ENCODE peak calls at places on chromosomes 4 and X, in eight cellular contexts. One of them, this sample, is unnamed.

GRCh38 chr4:23881052-23881501 is 8.8 kb downstream of the PPARGC1A start:
- DNase-seq in AG10803: no peak
- DNase-seq in AG04449: no peak
- DNase-seq in mucosa of descending colon: no peak
- DNase-seq in AG04450: no peak
- DNase-seq in fibroblast of pulmonary artery: peak
- DNase-seq in fibroblast of mammary gland: no peak
- DNase-seq in neural progenitor cell: no peak
- DNase-seq in this sample: no peak

GRCh38 chr4:10727140-10727880 is 42.7 kb upstream of the CLNK start:
- DNase-seq in AG10803: no peak
- DNase-seq in fibroblast of mammary gland: no peak
- DNase-seq in fibroblast of pulmonary artery: no peak
- DNase-seq in AG04449: no peak
- DNase-seq in mucosa of descending colon: no peak
- DNase-seq in AG04450: no peak
- DNase-seq in neural progenitor cell: no peak
- DNase-seq in this sample: no peak

GRCh38 chr4:6236816-6237390 is 32.7 kb upstream of the WFS1 start:
- DNase-seq in AG10803: no peak
- DNase-seq in neural progenitor cell: no peak
- DNase-seq in fibroblast of mammary gland: no peak
- DNase-seq in mucosa of descending colon: no peak
- DNase-seq in AG04449: no peak
- DNase-seq in AG04450: no peak
- DNase-seq in fibroblast of pulmonary artery: no peak
- DNase-seq in this sample: no peak

GRCh38 chrX:6505960-6506359 is 29.0 kb downstream of the VCX3A start:
- DNase-seq in mucosa of descending colon: no peak
- DNase-seq in AG04449: no peak
- DNase-seq in neural progenitor cell: peak
- DNase-seq in AG10803: no peak
- DNase-seq in fibroblast of pulmonary artery: no peak
- DNase-seq in fibroblast of mammary gland: no peak
- DNase-seq in AG04450: no peak
- DNase-seq in this sample: no peak

GRCh38 chr4:39932776-39933402 is 44.8 kb downstream of the PDS5A start:
- DNase-seq in AG04450: no peak
- DNase-seq in mucosa of descending colon: no peak
- DNase-seq in AG04449: no peak
- DNase-seq in fibroblast of mammary gland: no peak
- DNase-seq in neural progenitor cell: no peak
- DNase-seq in AG10803: no peak
- DNase-seq in fibroblast of pulmonary artery: no peak
- DNase-seq in this sample: no peak

GRCh38 chr4:143399113-143399949 is 62.7 kb downstream of the GAB1 start:
- DNase-seq in neural progenitor cell: peak
- DNase-seq in fibroblast of mammary gland: peak
- DNase-seq in AG04449: no peak
- DNase-seq in AG10803: peak
- DNase-seq in mucosa of descending colon: no peak
- DNase-seq in AG04450: no peak
- DNase-seq in fibroblast of pulmonary artery: peak
- DNase-seq in this sample: no peak

GRCh38 chr4:52959545-52959944 is 97.4 kb downstream of the RASL11B start:
- DNase-seq in AG04450: peak
- DNase-seq in neural progenitor cell: no peak
- DNase-seq in AG04449: peak
- DNase-seq in fibroblast of mammary gland: peak
- DNase-seq in AG10803: peak
- DNase-seq in mucosa of descending colon: no peak
- DNase-seq in fibroblast of pulmonary artery: peak
- DNase-seq in this sample: peak

GRCh38 chr4:181646864-181647263 is 596.3 kb upstream of the TENM3 start:
- DNase-seq in mucosa of descending colon: no peak
- DNase-seq in fibroblast of mammary gland: peak
- DNase-seq in AG04449: no peak
- DNase-seq in neural progenitor cell: no peak
- DNase-seq in AG04450: no peak
- DNase-seq in AG10803: peak
- DNase-seq in fibroblast of pulmonary artery: peak
- DNase-seq in this sample: peak

GRCh38 chrX:15194136-15194535 is 75.7 kb downstream of the ASB9 start:
- DNase-seq in fibroblast of pulmonary artery: no peak
- DNase-seq in AG04449: no peak
- DNase-seq in neural progenitor cell: no peak
- DNase-seq in mucosa of descending colon: no peak
- DNase-seq in AG04450: no peak
- DNase-seq in fibroblast of mammary gland: peak
- DNase-seq in AG10803: peak
- DNase-seq in this sample: no peak

GRCh38 chrX:19616959-19617358 is 101.7 kb upstream of the MAP3K15 start:
- DNase-seq in mucosa of descending colon: no peak
- DNase-seq in fibroblast of mammary gland: no peak
- DNase-seq in AG10803: peak
- DNase-seq in neural progenitor cell: no peak
- DNase-seq in AG04449: no peak
- DNase-seq in AG04450: no peak
- DNase-seq in fibroblast of pulmonary artery: peak
- DNase-seq in this sample: no peak

GRCh38 chr4:67685532-67685859 is 15.5 kb downstream of the UBA6 start:
- DNase-seq in fibroblast of mammary gland: no peak
- DNase-seq in AG04449: no peak
- DNase-seq in fibroblast of pulmonary artery: no peak
- DNase-seq in neural progenitor cell: no peak
- DNase-seq in AG04450: no peak
- DNase-seq in AG10803: no peak
- DNase-seq in mucosa of descending colon: no peak
- DNase-seq in this sample: no peak

GRCh38 chr4:54090804-54091623 is 8.9 kb upstream of the GSX2 start:
- DNase-seq in fibroblast of pulmonary artery: no peak
- DNase-seq in AG04450: no peak
- DNase-seq in fibroblast of mammary gland: peak
- DNase-seq in AG10803: peak
- DNase-seq in AG04449: no peak
- DNase-seq in neural progenitor cell: peak
- DNase-seq in mucosa of descending colon: peak
- DNase-seq in this sample: no peak

GRCh38 chr4:80070880-80071620 is 2.0 kb downstream of the ANTXR2 start:
- DNase-seq in fibroblast of pulmonary artery: no peak
- DNase-seq in AG10803: peak
- DNase-seq in AG04449: no peak
- DNase-seq in neural progenitor cell: no peak
- DNase-seq in mucosa of descending colon: no peak
- DNase-seq in fibroblast of mammary gland: no peak
- DNase-seq in AG04450: no peak
- DNase-seq in this sample: no peak

GRCh38 chrX:58025979-58026378 is 115.7 kb upstream of the ZXDA start:
- DNase-seq in fibroblast of mammary gland: peak
- DNase-seq in AG10803: peak
- DNase-seq in neural progenitor cell: peak
- DNase-seq in AG04450: no peak
- DNase-seq in AG04449: no peak
- DNase-seq in fibroblast of pulmonary artery: peak
- DNase-seq in mucosa of descending colon: no peak
- DNase-seq in this sample: no peak

GRCh38 chr4:186297013-186297645 is 31.1 kb downstream of the F11 start:
- DNase-seq in fibroblast of mammary gland: peak
- DNase-seq in AG10803: peak
- DNase-seq in neural progenitor cell: peak
- DNase-seq in AG04450: peak
- DNase-seq in fibroblast of pulmonary artery: peak
- DNase-seq in mucosa of descending colon: peak
- DNase-seq in AG04449: peak
- DNase-seq in this sample: peak

GRCh38 chrX:23331701-23332100 is 2.9 kb upstream of the PTCHD1 start:
- DNase-seq in neural progenitor cell: peak
- DNase-seq in AG04450: no peak
- DNase-seq in fibroblast of mammary gland: no peak
- DNase-seq in fibroblast of pulmonary artery: no peak
- DNase-seq in AG10803: no peak
- DNase-seq in mucosa of descending colon: no peak
- DNase-seq in AG04449: no peak
- DNase-seq in this sample: no peak

GRCh38 chrX:144592036-144592435 is 655.3 kb upstream of the SPANXN1 start:
- DNase-seq in neural progenitor cell: no peak
- DNase-seq in mucosa of descending colon: no peak
- DNase-seq in fibroblast of pulmonary artery: no peak
- DNase-seq in AG04449: no peak
- DNase-seq in AG04450: no peak
- DNase-seq in AG10803: no peak
- DNase-seq in fibroblast of mammary gland: no peak
- DNase-seq in this sample: no peak

GRCh38 chr4:11817088-11817487 is 388.4 kb upstream of the HS3ST1 start:
- DNase-seq in AG04450: no peak
- DNase-seq in neural progenitor cell: no peak
- DNase-seq in AG10803: no peak
- DNase-seq in AG04449: no peak
- DNase-seq in mucosa of descending colon: no peak
- DNase-seq in fibroblast of mammary gland: no peak
- DNase-seq in fibroblast of pulmonary artery: no peak
- DNase-seq in this sample: no peak

GRCh38 chrX:23844502-23845138 is 61.6 kb downstream of the SAT1 start:
- DNase-seq in fibroblast of mammary gland: peak
- DNase-seq in mucosa of descending colon: peak
- DNase-seq in AG04450: no peak
- DNase-seq in AG10803: peak
- DNase-seq in fibroblast of pulmonary artery: peak
- DNase-seq in AG04449: no peak
- DNase-seq in neural progenitor cell: no peak
- DNase-seq in this sample: no peak

GRCh38 chrX:10217218-10217617 is 60.4 kb downstream of the CLCN4 start:
- DNase-seq in neural progenitor cell: peak
- DNase-seq in AG10803: no peak
- DNase-seq in fibroblast of mammary gland: no peak
- DNase-seq in AG04449: no peak
- DNase-seq in AG04450: no peak
- DNase-seq in fibroblast of pulmonary artery: no peak
- DNase-seq in mucosa of descending colon: no peak
- DNase-seq in this sample: no peak

GRCh38 chrX:55716937-55717336 is 612 bp upstream of the RRAGB start:
- DNase-seq in mucosa of descending colon: no peak
- DNase-seq in neural progenitor cell: no peak
- DNase-seq in fibroblast of pulmonary artery: no peak
- DNase-seq in AG04449: no peak
- DNase-seq in AG10803: no peak
- DNase-seq in AG04450: no peak
- DNase-seq in fibroblast of mammary gland: no peak
- DNase-seq in this sample: no peak

GRCh38 chr4:42152507-42153504 is at the start of gene BEND4:
- DNase-seq in AG04449: no peak
- DNase-seq in fibroblast of mammary gland: peak
- DNase-seq in mucosa of descending colon: no peak
- DNase-seq in neural progenitor cell: peak
- DNase-seq in AG10803: no peak
- DNase-seq in AG04450: no peak
- DNase-seq in fibroblast of pulmonary artery: no peak
- DNase-seq in this sample: no peak
- H3K4me3 ChIP-seq in AG04449: peak
- H3K4me3 ChIP-seq in fibroblast of mammary gland: no peak
- H3K4me3 ChIP-seq in mucosa of descending colon: no peak
- H3K4me3 ChIP-seq in neural progenitor cell: peak
- H3K4me3 ChIP-seq in AG10803: no peak
- H3K4me3 ChIP-seq in AG04450: peak
- H3K4me3 ChIP-seq in fibroblast of pulmonary artery: no peak
- H3K4me3 ChIP-seq in this sample: peak

DNA sequence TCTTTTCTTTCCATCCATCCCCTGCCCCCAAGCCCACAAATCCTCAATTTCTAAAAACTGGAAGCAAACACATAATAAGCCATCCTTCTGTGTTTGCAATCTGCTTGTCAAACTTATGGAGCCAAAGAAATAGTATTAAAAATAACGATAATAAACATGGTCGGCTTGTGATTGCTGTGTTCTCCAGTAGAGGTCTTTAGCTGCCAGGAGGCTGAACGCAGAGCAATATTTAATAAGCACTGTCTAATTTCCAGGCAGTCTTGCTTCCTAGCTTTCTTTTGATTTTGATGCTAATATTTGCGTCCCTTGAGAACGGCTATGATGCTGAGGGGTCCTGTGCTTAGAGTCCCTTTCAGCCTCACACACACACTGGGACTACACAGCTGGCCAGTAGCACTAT is 3.2 kb upstream of the HELT start:
- DNase-seq in AG10803: no peak
- DNase-seq in AG04450: no peak
- DNase-seq in AG04449: no peak
- DNase-seq in neural progenitor cell: no peak
- DNase-seq in fibroblast of mammary gland: peak
- DNase-seq in fibroblast of pulmonary artery: peak
- DNase-seq in mucosa of descending colon: no peak
- DNase-seq in this sample: no peak
- H3K4me3 ChIP-seq in AG10803: no peak
- H3K4me3 ChIP-seq in AG04450: no peak
- H3K4me3 ChIP-seq in AG04449: no peak
- H3K4me3 ChIP-seq in neural progenitor cell: no peak
- H3K4me3 ChIP-seq in fibroblast of mammary gland: no peak
- H3K4me3 ChIP-seq in fibroblast of pulmonary artery: no peak
- H3K4me3 ChIP-seq in mucosa of descending colon: no peak
- H3K4me3 ChIP-seq in this sample: no peak

GRCh38 chr4:17780461-17781071 is 855 bp downstream of the FAM184B start:
- DNase-seq in mucosa of descending colon: no peak
- DNase-seq in fibroblast of mammary gland: no peak
- DNase-seq in AG04449: peak
- DNase-seq in fibroblast of pulmonary artery: no peak
- DNase-seq in AG04450: no peak
- DNase-seq in AG10803: peak
- DNase-seq in neural progenitor cell: peak
- DNase-seq in this sample: no peak
- H3K4me3 ChIP-seq in mucosa of descending colon: no peak
- H3K4me3 ChIP-seq in fibroblast of mammary gland: peak
- H3K4me3 ChIP-seq in AG04449: peak
- H3K4me3 ChIP-seq in fibroblast of pulmonary artery: peak
- H3K4me3 ChIP-seq in AG04450: peak
- H3K4me3 ChIP-seq in AG10803: peak
- H3K4me3 ChIP-seq in neural progenitor cell: peak
- H3K4me3 ChIP-seq in this sample: peak

DNA sequence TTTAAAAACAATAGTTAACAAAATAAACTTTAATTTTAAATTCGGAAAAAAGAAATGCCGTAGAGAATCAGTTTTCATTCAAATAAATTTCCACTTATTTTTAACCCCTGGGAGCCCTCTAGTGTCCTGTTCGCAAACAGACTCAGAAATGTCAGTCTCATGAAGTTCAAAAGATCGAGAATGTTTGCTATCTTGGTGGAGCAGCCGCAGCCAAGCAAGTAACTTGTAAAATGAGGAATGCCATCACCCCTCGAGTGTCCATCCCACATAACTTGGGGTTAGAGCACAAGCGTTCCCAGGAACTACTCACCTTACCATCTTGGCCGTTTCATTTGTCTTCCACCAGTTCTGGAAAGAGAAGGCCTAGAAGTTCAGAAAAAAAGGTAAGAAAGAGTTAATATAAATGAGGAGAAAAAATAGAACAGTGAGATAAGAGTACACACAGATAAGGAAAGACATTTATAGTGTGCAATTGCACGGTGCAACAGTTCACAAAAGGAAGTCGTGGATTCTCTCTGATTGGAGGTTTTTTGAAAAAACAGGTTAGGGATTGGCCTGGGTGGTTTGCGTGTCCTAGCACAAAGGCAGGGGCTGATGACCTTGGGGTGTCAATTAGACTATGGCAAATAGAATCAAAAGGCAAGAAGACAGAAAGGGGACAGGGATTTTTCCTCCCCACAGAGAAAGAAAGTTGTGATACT is at the start of gene GASK1B:
- DNase-seq in AG04449: no peak
- DNase-seq in AG10803: peak
- DNase-seq in fibroblast of pulmonary artery: peak
- DNase-seq in AG04450: peak
- DNase-seq in mucosa of descending colon: peak
- DNase-seq in neural progenitor cell: peak
- DNase-seq in fibroblast of mammary gland: peak
- DNase-seq in this sample: no peak
- H3K4me3 ChIP-seq in AG04449: peak
- H3K4me3 ChIP-seq in AG10803: peak
- H3K4me3 ChIP-seq in fibroblast of pulmonary artery: peak
- H3K4me3 ChIP-seq in AG04450: peak
- H3K4me3 ChIP-seq in mucosa of descending colon: no peak
- H3K4me3 ChIP-seq in neural progenitor cell: no peak
- H3K4me3 ChIP-seq in fibroblast of mammary gland: peak
- H3K4me3 ChIP-seq in this sample: peak